ENCODE peak calls at places on chromosome 3, in ten cellular contexts. D, W, O, U, X, S, J, F, P and C are unnamed samples.

GRCh38 chr3:160941885-160942494 is 163.2 kb downstream of the B3GALNT1 start:
- DNase-seq in X (peak), J (peak), F (no peak), O (peak), S (peak), D (peak), W (peak), P (peak), U (no peak), C (peak)

GRCh38 chr3:66763294-66763693 is 234.8 kb upstream of the KBTBD8 start:
- DNase-seq in S (no peak), U (no peak), D (no peak), X (no peak), P (no peak), W (no peak), O (no peak), J (peak), F (no peak), C (peak)

GRCh38 chr3:60114191-60114590 is 1064.4 kb upstream of the CFAP20DC start:
- DNase-seq in S (no peak), J (peak), X (no peak), D (no peak), W (no peak), F (no peak), O (no peak), U (no peak), P (no peak), C (no peak)

GRCh38 chr3:13553686-13554085 is 4.8 kb downstream of the FBLN2 start:
- DNase-seq in J (no peak), S (no peak), P (no peak), X (peak), W (no peak), U (no peak), O (no peak), F (no peak), D (no peak), C (no peak)

GRCh38 chr3:126051741-126052140 is 32.2 kb downstream of the SLC41A3 start:
- DNase-seq in U (no peak), F (no peak), S (no peak), P (no peak), J (no peak), D (peak), W (no peak), O (no peak), X (no peak), C (no peak)

GRCh38 chr3:124558898-124559649 is 171.2 kb upstream of the UMPS start:
- DNase-seq in J (peak), P (no peak), X (no peak), D (no peak), S (peak), F (no peak), U (peak), O (peak), W (no peak), C (peak)

GRCh38 chr3:187210555-187211327 is 13.5 kb downstream of the RTP1 start:
- DNase-seq in J (peak), D (no peak), S (no peak), O (no peak), X (no peak), P (no peak), U (no peak), F (no peak), W (no peak), C (peak)

GRCh38 chr3:69659180-69659915 is 79.9 kb upstream of the MITF start:
- DNase-seq in J (no peak), O (no peak), F (no peak), W (no peak), U (no peak), P (no peak), D (no peak), X (no peak), S (no peak), C (no peak)

GRCh38 chr3:172043766-172044165 is 4.4 kb downstream of the FNDC3B start:
- DNase-seq in X (no peak), P (no peak), J (no peak), U (no peak), S (no peak), W (no peak), O (no peak), F (no peak), D (no peak), C (no peak)

GRCh38 chr3:53120336-53120735 is 9.9 kb downstream of the RFT1 start:
- DNase-seq in J (no peak), X (no peak), U (no peak), F (no peak), S (no peak), W (no peak), P (no peak), D (no peak), O (no peak), C (no peak)

GRCh38 chr3:14329116-14329830 is 73.1 kb upstream of the SLC6A6 start:
- DNase-seq in U (peak), S (no peak), P (no peak), D (no peak), X (no peak), F (no peak), W (no peak), O (peak), J (no peak), C (peak)

GRCh38 chr3:10004960-10005564 is 18.4 kb upstream of the EMC3 start:
- DNase-seq in D (no peak), U (no peak), X (no peak), O (no peak), P (no peak), J (no peak), W (no peak), S (no peak), F (no peak), C (no peak)

GRCh38 chr3:123635220-123635619 is 50.4 kb upstream of the HACD2 start:
- DNase-seq in W (no peak), O (no peak), D (no peak), X (no peak), P (no peak), F (no peak), S (no peak), U (no peak), J (no peak), C (no peak)

GRCh38 chr3:4376499-4376898 is 73.3 kb downstream of the SETMAR start:
- DNase-seq in D (no peak), X (no peak), W (no peak), S (no peak), U (no peak), F (no peak), J (no peak), O (no peak), P (no peak), C (no peak)

GRCh38 chr3:177776656-177777055 is 579.4 kb upstream of the TBL1XR1 start:
- DNase-seq in S (no peak), X (no peak), W (no peak), U (no peak), O (no peak), F (no peak), P (no peak), J (peak), D (no peak), C (no peak)

GRCh38 chr3:106401666-106402319 is 533.0 kb upstream of the CBLB start:
- DNase-seq in F (no peak), W (no peak), U (no peak), S (no peak), X (no peak), P (no peak), J (no peak), D (no peak), O (no peak), C (peak)

GRCh38 chr3:108629974-108630373 is 40.5 kb downstream of the DZIP3 start:
- DNase-seq in O (no peak), F (no peak), D (no peak), J (no peak), U (no peak), X (no peak), S (no peak), W (no peak), P (no peak), C (no peak)

GRCh38 chr3:182276512-182276911 is 516.8 kb upstream of the ATP11B start:
- DNase-seq in W (no peak), J (no peak), X (no peak), D (no peak), S (no peak), F (no peak), U (no peak), P (no peak), O (no peak), C (no peak)

GRCh38 chr3:102447272-102447671 is 12.5 kb downstream of the ZPLD1 start:
- DNase-seq in U (no peak), F (no peak), D (no peak), J (no peak), O (no peak), W (no peak), P (no peak), S (no peak), X (no peak), C (no peak)

GRCh38 chr3:77799280-77799679 is 759.4 kb downstream of the ROBO2 start:
- DNase-seq in U (no peak), P (no peak), W (no peak), X (no peak), S (no peak), J (no peak), F (no peak), D (no peak), O (no peak), C (no peak)

GRCh38 chr3:147939425-147940196 is 530.4 kb downstream of the ZIC1 start:
- DNase-seq in P (no peak), U (no peak), S (no peak), J (peak), D (no peak), F (no peak), W (no peak), O (no peak), X (no peak), C (peak)

GRCh38 chr3:139120336-139120971 is 75.8 kb upstream of the PRR23C start:
- DNase-seq in U (no peak), X (no peak), O (no peak), F (no peak), S (peak), D (peak), W (no peak), J (no peak), P (no peak), C (no peak)

GRCh38 chr3:101964861-101965260 is 115.5 kb downstream of the NFKBIZ start:
- DNase-seq in J (no peak), O (peak), F (no peak), U (no peak), D (no peak), S (no peak), W (no peak), P (no peak), X (no peak), C (no peak)

GRCh38 chr3:88657459-88657858 is 450.0 kb upstream of the EPHA3 start:
- DNase-seq in J (no peak), F (no peak), D (no peak), U (no peak), P (no peak), W (no peak), S (no peak), O (no peak), X (no peak), C (no peak)